ENCODE peak calls at places on chromosomes 5 and 9, in six cellular contexts. B is BE2C, H is neural progenitor cell, M is mucosa of descending colon, L is endodermal cell, G is psoas muscle. N is an unnamed sample. For H3K4me1, the result is how much of the 10 kb centered on the place peaks cover.

GRCh38 chr9:130561056-130561455 is 18.3 kb upstream of the FUBP3 start:
- DNase-seq in B (no peak), H (no peak), M (no peak), L (no peak), G (no peak), N (no peak)

GRCh38 chr5:100889165-100889564 is 13.9 kb downstream of the ST8SIA4 start:
- DNase-seq in B (no peak), H (no peak), M (no peak), L (no peak), G (no peak), N (no peak)

GRCh38 chr5:148913493-148913892 is 87.1 kb downstream of the ADRB2 start:
- DNase-seq in B (no peak), H (no peak), M (no peak), L (peak), G (no peak), N (no peak)

GRCh38 chr9:71812385-71812784 is 44.1 kb upstream of the CEMIP2 start:
- DNase-seq in B (peak), H (peak), M (no peak), L (no peak), G (peak), N (peak)

GRCh38 chr9:30519756-30520155 is 1864.7 kb upstream of the ACO1 start:
- DNase-seq in B (no peak), H (no peak), M (no peak), L (no peak), G (no peak), N (no peak)

GRCh38 chr5:181281077-181281983 is 20.4 kb upstream of the TRIM52 start:
- DNase-seq in B (no peak), H (peak), M (no peak), L (peak), G (no peak), N (no peak)

GRCh38 chr9:132894343-132894742 is 15.6 kb downstream of the SPACA9 start:
- DNase-seq in B (no peak), H (no peak), M (peak), L (no peak), G (no peak), N (no peak)

GRCh38 chr5:125660231-125660895 is 762.8 kb upstream of the GRAMD2B start:
- DNase-seq in B (no peak), H (no peak), M (no peak), L (no peak), G (no peak), N (no peak)

GRCh38 chr9:83934569-83935275 is 13.5 kb upstream of the KIF27 start:
- DNase-seq in B (no peak), H (no peak), M (no peak), L (no peak), G (no peak), N (no peak)

GRCh38 chr5:155651-156410 is 35.5 kb upstream of the LRRC14B start:
- DNase-seq in B (no peak), H (no peak), M (no peak), L (peak), G (no peak), N (no peak)

GRCh38 chr5:172403822-172404221 is 50.5 kb downstream of the SH3PXD2B start:
- DNase-seq in B (no peak), H (no peak), M (no peak), L (no peak), G (peak), N (peak)
- H3K4me3 ChIP-seq in B (no peak), H (no peak), M (no peak), L (peak), G (no peak), N (no peak)

DNA sequence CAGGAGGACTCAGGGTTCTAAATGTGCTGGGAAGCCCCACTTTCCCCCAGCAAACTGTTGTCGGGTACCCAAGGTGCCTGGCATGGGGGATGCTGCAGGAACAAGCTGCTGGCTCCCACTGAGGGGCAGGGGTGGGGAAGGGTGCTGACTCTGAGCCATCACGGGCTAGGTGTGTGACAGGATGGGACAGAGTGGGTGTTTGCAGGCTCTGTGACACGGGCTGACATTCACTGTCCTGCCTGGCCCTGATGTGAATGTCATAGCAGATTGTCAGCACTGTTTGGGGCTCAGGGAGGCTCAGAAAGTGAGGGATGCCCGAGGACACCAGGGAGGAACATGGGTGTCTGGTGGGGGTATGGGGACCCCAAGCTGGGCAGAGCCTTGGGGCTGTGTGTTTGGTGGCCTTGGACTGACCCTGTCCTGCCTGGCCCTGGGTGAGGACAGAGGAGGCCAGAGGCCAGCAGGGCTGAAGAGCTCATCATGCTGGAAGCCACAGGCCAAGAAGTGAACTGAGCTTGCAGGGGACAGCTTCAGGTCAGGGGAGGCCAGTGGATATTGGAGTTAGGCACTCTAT is 20.6 kb downstream of the WNK2 start:
- DNase-seq in B (no peak), H (no peak), M (no peak), L (no peak), G (peak), N (no peak)
- H3K4me1 ChIP-seq in B (under half), H (under half), M (under half), L (under half), G (half or more), N (half or more)

GRCh38 chr5:62718368-62718767 is 139.7 kb downstream of the LRRC70 start:
- DNase-seq in B (no peak), H (no peak), M (no peak), L (peak), G (no peak), N (no peak)
- TF ChIP-seq CTCF in B (no peak), H (no peak), M (no peak), L (peak), G (no peak), N (no peak)

GRCh38 chr9:119559986-119560385 is 190.8 kb upstream of the BRINP1 start:
- DNase-seq in B (no peak), H (no peak), M (no peak), L (no peak), G (no peak), N (no peak)
- H3K4me3 ChIP-seq in B (no peak), H (no peak), M (no peak), L (no peak), G (no peak), N (no peak)

GRCh38 chr5:89280103-89281037 is 397.4 kb upstream of the MEF2C start:
- DNase-seq in B (no peak), H (no peak), M (no peak), L (no peak), G (no peak), N (no peak)
- H3K4me1 ChIP-seq in B (under half), H (under half), M (under half), L (under half), G (under half), N (under half)

GRCh38 chr5:123157797-123158528 is 68.9 kb downstream of the PRDM6 start:
- DNase-seq in B (no peak), H (no peak), M (no peak), L (no peak), G (no peak), N (no peak)
- TF ChIP-seq CTCF in B (no peak), H (no peak), M (no peak), L (no peak), G (no peak), N (no peak)

GRCh38 chr9:68473790-68474189 is 66.9 kb downstream of the TMEM252 start:
- DNase-seq in B (no peak), H (no peak), M (no peak), L (no peak), G (no peak), N (no peak)

GRCh38 chr9:68472119-68472518 is 68.6 kb downstream of the TMEM252 start:
- DNase-seq in B (no peak), H (no peak), M (no peak), L (no peak), G (no peak), N (no peak)

DNA sequence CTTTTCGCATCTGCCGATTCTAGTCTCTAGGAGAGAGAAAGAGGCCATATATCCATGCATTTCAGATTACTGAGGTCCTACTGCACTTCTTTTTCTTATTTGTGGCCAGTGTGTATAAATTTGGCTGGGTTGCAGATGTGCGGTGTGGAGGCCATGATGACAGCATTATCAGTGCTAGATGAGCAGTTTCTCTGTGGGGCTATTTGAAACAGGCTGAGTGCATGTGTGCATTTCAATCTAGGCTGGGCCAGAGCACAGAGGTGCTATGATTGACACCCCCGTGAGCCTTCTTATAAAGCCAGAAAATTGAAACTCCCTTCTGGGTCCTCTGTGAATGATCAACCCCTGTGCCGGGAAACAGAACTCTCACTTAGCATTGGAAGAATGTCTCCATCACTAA is 70.0 kb downstream of the TMEM252 start:
- DNase-seq in B (no peak), H (no peak), M (no peak), L (no peak), G (no peak), N (no peak)
- H3K4me3 ChIP-seq in B (no peak), H (no peak), M (no peak), L (no peak), G (no peak), N (no peak)

GRCh38 chr9:122327175-122327574 is 43.6 kb upstream of the PTGS1 start:
- DNase-seq in B (no peak), H (no peak), M (no peak), L (no peak), G (no peak), N (no peak)
- H3K4me1 ChIP-seq in B (under half), H (under half), M (under half), L (under half), G (under half), N (under half)

N was measured in left ventricle myocardium inferior.